ENCODE peak calls at places on chromosome 22, in six cellular contexts. G, D, K, X, B and P are unnamed samples.

GRCh38 chr22:41779889-41780505 is 20.5 kb upstream of the CCDC134 start:
- DNase-seq in G (no peak), D (no peak), K (no peak), X (no peak), B (no peak), P (no peak)

GRCh38 chr22:26893711-26894110 is 236.3 kb downstream of the MIAT start:
- DNase-seq in G (no peak), D (no peak), K (no peak), X (no peak), B (no peak), P (peak)

GRCh38 chr22:29143848-29144785 is 61.6 kb upstream of the EMID1 start:
- DNase-seq in G (no peak), D (no peak), K (no peak), X (no peak), B (no peak), P (no peak)

GRCh38 chr22:39601180-39601535 is 30.6 kb downstream of the CACNA1I start:
- DNase-seq in G (no peak), D (no peak), K (no peak), X (no peak), B (no peak), P (no peak)

GRCh38 chr22:42635531-42635930 is 4.9 kb downstream of the ATP5MGL start:
- DNase-seq in G (peak), D (no peak), K (no peak), X (peak), B (peak), P (no peak)

GRCh38 chr22:45544588-45545170 is 42.0 kb downstream of the FBLN1 start:
- DNase-seq in G (no peak), D (no peak), K (no peak), X (no peak), B (no peak), P (no peak)

GRCh38 chr22:38953577-38954413 is 3.6 kb upstream of the APOBEC3A start:
- DNase-seq in G (no peak), D (peak), K (peak), X (no peak), B (no peak), P (no peak)

GRCh38 chr22:41596776-41597634 is 7.4 kb upstream of the PMM1 start:
- DNase-seq in G (peak), D (no peak), K (peak), X (no peak), B (no peak), P (peak)

GRCh38 chr22:41264408-41264941 is 21.5 kb downstream of the RANGAP1 start:
- DNase-seq in G (peak), D (no peak), K (no peak), X (no peak), B (no peak), P (no peak)

GRCh38 chr22:40728731-40729189 is 49.5 kb downstream of the MCHR1 start:
- DNase-seq in G (no peak), D (peak), K (peak), X (no peak), B (no peak), P (no peak)

GRCh38 chr22:31753005-31753633 is 700 bp upstream of the DEPDC5 start:
- DNase-seq in G (peak), D (no peak), K (no peak), X (no peak), B (no peak), P (peak)

GRCh38 chr22:39530692-39531331 is 1.7 kb downstream of the RPS19BP1 start:
- DNase-seq in G (no peak), D (no peak), K (peak), X (no peak), B (no peak), P (peak)